ENCODE peak calls at places on chromosomes 12 and 14, in eight cellular contexts. D is upper lobe of right lung; Z is pancreas; U is left ventricle myocardium inferior; E is CD8-positive, alpha-beta T cell; K is mesenchymal stem cell; M is CD4-positive, alpha-beta memory T cell; R is MM.1S. O is an unnamed sample.
A peak's percentile ranks its signal among the peaks of the same experiment; 100 is the strongest.

GRCh38 chr12:129877383-129877782 is 26.4 kb downstream of the TMEM132D start:
- DNase-seq in D (no peak), Z (no peak), U (no peak), E (no peak), K (no peak), M (no peak), R (no peak), O (no peak)

GRCh38 chr14:42224053-42224888 is 617.6 kb downstream of the LRFN5 start:
- DNase-seq in D (no peak), Z (peak; percentile 63), U (peak; percentile 14), E (no peak), K (peak; percentile 73), M (no peak), R (no peak), O (peak; percentile 90)

GRCh38 chr12:3323002-3323685 is 167.9 kb upstream of the PRMT8 start:
- DNase-seq in D (no peak), Z (no peak), U (no peak), E (no peak), K (no peak), M (no peak), R (no peak), O (no peak)

GRCh38 chr12:99809921-99810320 is 162.4 kb downstream of the GARIN6 start:
- DNase-seq in D (no peak), Z (no peak), U (no peak), E (no peak), K (no peak), M (no peak), R (no peak), O (no peak)

GRCh38 chr12:89707623-89707991 is 1.0 kb downstream of the ATP2B1 start:
- DNase-seq in D (peak; percentile 65), Z (peak; percentile 21), U (peak; percentile 16), E (no peak), K (peak; percentile 45), M (peak; percentile 30), R (peak; percentile 10), O (no peak)

GRCh38 chr14:67666733-67667132 is 7.7 kb downstream of the VTI1B start:
- DNase-seq in D (no peak), Z (no peak), U (no peak), E (no peak), K (no peak), M (no peak), R (no peak), O (no peak)

GRCh38 chr14:89388853-89389252 is 28.2 kb downstream of the FOXN3 start:
- DNase-seq in D (no peak), Z (no peak), U (no peak), E (no peak), K (no peak), M (no peak), R (no peak), O (peak; percentile 11)

GRCh38 chr14:64755661-64756265 is 51.5 kb downstream of the PLEKHG3 start:
- DNase-seq in D (no peak), Z (no peak), U (no peak), E (peak; percentile 40), K (peak; percentile 18), M (peak; percentile 89), R (no peak), O (peak; percentile 86)

GRCh38 chr12:6539276-6540134 is 5.2 kb downstream of the GAPDH start:
- DNase-seq in D (no peak), Z (no peak), U (peak; percentile 45), E (no peak), K (peak; percentile 70), M (no peak), R (no peak), O (peak; percentile 40)

GRCh38 chr14:77276295-77276935 is 5.4 kb upstream of the NGB start:
- DNase-seq in D (no peak), Z (no peak), U (no peak), E (no peak), K (no peak), M (no peak), R (no peak), O (no peak)

GRCh38 chr12:19026637-19027508 is 102.7 kb upstream of the PLEKHA5 start:
- DNase-seq in D (no peak), Z (no peak), U (no peak), E (no peak), K (no peak), M (no peak), R (no peak), O (no peak)

GRCh38 chr14:42855159-42855558 is 1248.5 kb downstream of the LRFN5 start:
- DNase-seq in D (no peak), Z (no peak), U (no peak), E (no peak), K (peak; percentile 10), M (no peak), R (no peak), O (no peak)

GRCh38 chr14:49506650-49507049 is 79.5 kb downstream of the RPS29 start:
- DNase-seq in D (no peak), Z (no peak), U (no peak), E (no peak), K (no peak), M (no peak), R (no peak), O (peak; percentile 62)

GRCh38 chr12:109948382-109948781 is 47.8 kb downstream of the GIT2 start:
- DNase-seq in D (no peak), Z (no peak), U (no peak), E (no peak), K (no peak), M (no peak), R (no peak), O (no peak)
- H3K4me1 ChIP-seq in D (peaks cover 34% of the 10 kb centered on the region), Z (peaks cover 68% of the 10 kb centered on the region), U (peaks cover 94% of the 10 kb centered on the region), E (peaks cover 11% of the 10 kb centered on the region), K (peaks cover 32% of the 10 kb centered on the region), M (peaks cover 26% of the 10 kb centered on the region), R (no peaks in the 10 kb centered on the region), O (peaks cover 24% of the 10 kb centered on the region)

DNA sequence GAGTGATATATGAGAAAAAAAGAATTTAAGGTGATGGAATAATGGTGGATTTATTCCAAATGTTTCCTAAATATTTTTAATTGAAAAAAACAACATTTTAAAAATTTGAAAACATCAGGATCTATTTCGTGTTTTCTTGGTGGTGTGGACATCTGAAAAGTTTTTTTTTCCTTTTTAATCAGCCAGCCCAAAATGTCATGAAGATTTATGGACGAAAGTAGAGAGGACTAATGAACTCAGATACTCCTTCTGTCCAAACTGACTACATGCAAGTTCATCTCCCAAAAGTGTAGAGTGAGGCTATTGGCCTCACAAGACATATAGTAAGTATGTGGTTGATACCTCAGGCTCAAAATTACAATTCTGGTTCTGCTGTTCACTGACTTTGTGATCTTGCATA is 2.5 kb upstream of the OR10P1 start:
- DNase-seq in D (no peak), Z (no peak), U (no peak), E (no peak), K (no peak), M (no peak), R (no peak), O (no peak)
- H3K4me1 ChIP-seq in D (no peaks in the 10 kb centered on the region), Z (no peaks in the 10 kb centered on the region), U (peaks cover 47% of the 10 kb centered on the region), E (no peaks in the 10 kb centered on the region), K (no peaks in the 10 kb centered on the region), M (no peaks in the 10 kb centered on the region), R (no peaks in the 10 kb centered on the region), O (no peaks in the 10 kb centered on the region)

GRCh38 chr12:52915637-52916036 is 10.8 kb upstream of the KRT8 start:
- DNase-seq in D (no peak), Z (no peak), U (no peak), E (no peak), K (no peak), M (no peak), R (no peak), O (no peak)
- H3K4me1 ChIP-seq in D (no peaks in the 10 kb centered on the region), Z (peaks cover 25% of the 10 kb centered on the region), U (no peaks in the 10 kb centered on the region), E (no peaks in the 10 kb centered on the region), K (peaks cover 2% of the 10 kb centered on the region), M (no peaks in the 10 kb centered on the region), R (peaks cover 9% of the 10 kb centered on the region), O (no peaks in the 10 kb centered on the region)

GRCh38 chr12:5051334-5051733 is 7.7 kb downstream of the KCNA5 start:
- DNase-seq in D (no peak), Z (no peak), U (no peak), E (no peak), K (no peak), M (no peak), R (no peak), O (no peak)
- H3K4me1 ChIP-seq in D (no peaks in the 10 kb centered on the region), Z (no peaks in the 10 kb centered on the region), U (peaks cover 24% of the 10 kb centered on the region), E (no peaks in the 10 kb centered on the region), K (no peaks in the 10 kb centered on the region), M (no peaks in the 10 kb centered on the region), R (peaks cover 22% of the 10 kb centered on the region), O (no peaks in the 10 kb centered on the region)

GRCh38 chr12:75482636-75483035 is 2.1 kb downstream of the GLIPR1 start:
- DNase-seq in D (no peak), Z (no peak), U (no peak), E (no peak), K (peak; percentile 34), M (peak; percentile 62), R (no peak), O (no peak)
- H3K4me1 ChIP-seq in D (peaks cover 20% of the 10 kb centered on the region), Z (no peaks in the 10 kb centered on the region), U (peaks cover 3% of the 10 kb centered on the region), E (peaks cover 57% of the 10 kb centered on the region), K (peaks cover 3% of the 10 kb centered on the region), M (peaks cover 82% of the 10 kb centered on the region), R (peaks cover 13% of the 10 kb centered on the region), O (peaks cover 32% of the 10 kb centered on the region)

DNA sequence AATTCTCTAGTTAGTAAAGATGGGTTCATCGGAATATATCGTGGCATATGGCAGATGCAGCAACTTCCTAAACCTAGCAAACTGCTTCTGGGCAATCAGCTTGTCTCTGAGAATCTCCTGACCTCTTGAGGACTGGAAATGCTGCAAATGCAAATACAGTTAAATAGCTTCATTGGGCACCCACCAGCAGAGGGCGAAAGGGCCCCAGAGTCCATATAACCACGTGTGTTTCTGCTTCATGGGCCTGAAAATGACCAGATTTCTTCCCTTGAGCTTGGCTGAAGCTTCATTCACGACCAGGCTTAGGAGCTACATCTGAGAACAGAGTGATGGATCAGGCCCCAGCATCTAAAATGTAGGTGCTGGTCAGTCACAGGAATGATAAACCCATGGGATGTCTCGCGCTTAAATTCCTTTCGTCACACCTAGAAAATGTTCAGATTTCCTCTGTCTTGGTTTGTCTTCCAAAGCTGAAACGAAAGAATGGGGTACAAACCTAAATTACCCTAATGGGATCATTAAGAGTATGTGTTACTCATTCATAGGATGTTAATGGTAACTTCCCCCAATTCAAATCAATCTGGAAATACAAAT is 1482.5 kb upstream of the TMEM132C start:
- DNase-seq in D (no peak), Z (peak; percentile 66), U (no peak), E (no peak), K (no peak), M (peak; percentile 17), R (peak; percentile 44), O (peak; percentile 81)
- H3K4me1 ChIP-seq in D (no peaks in the 10 kb centered on the region), Z (no peaks in the 10 kb centered on the region), U (no peaks in the 10 kb centered on the region), E (no peaks in the 10 kb centered on the region), K (no peaks in the 10 kb centered on the region), M (peaks cover 4% of the 10 kb centered on the region), R (no peaks in the 10 kb centered on the region), O (no peaks in the 10 kb centered on the region)

GRCh38 chr12:105744659-105745058 is 394.1 kb downstream of the NUAK1 start:
- DNase-seq in D (no peak), Z (no peak), U (no peak), E (no peak), K (no peak), M (no peak), R (no peak), O (no peak)
- H3K4me1 ChIP-seq in D (peaks cover 11% of the 10 kb centered on the region), Z (no peaks in the 10 kb centered on the region), U (peaks cover 47% of the 10 kb centered on the region), E (no peaks in the 10 kb centered on the region), K (no peaks in the 10 kb centered on the region), M (no peaks in the 10 kb centered on the region), R (no peaks in the 10 kb centered on the region), O (no peaks in the 10 kb centered on the region)